ENCODE peak calls at places on chromosomes 3 and 15, in six cellular contexts. One of them, this sample, is unnamed.

GRCh38 chr15:63600001-63600645 is 2.9 kb downstream of the FBXL22 start:
- DNase-seq in KBM-7: no peak
- DNase-seq in AG04449: no peak
- DNase-seq in activated CD8-positive, alpha-beta T cell treated with anti-CD3 and anti-CD28 coated beads for 36 hours: no peak
- DNase-seq in CD8-positive, alpha-beta T cell: no peak
- DNase-seq in NCI-H345: no peak
- DNase-seq in this sample: no peak

GRCh38 chr3:171088496-171088895 is 62.0 kb upstream of the SLC2A2 start:
- DNase-seq in KBM-7: no peak
- DNase-seq in AG04449: no peak
- DNase-seq in activated CD8-positive, alpha-beta T cell treated with anti-CD3 and anti-CD28 coated beads for 36 hours: no peak
- DNase-seq in CD8-positive, alpha-beta T cell: no peak
- DNase-seq in NCI-H345: no peak
- DNase-seq in this sample: no peak

GRCh38 chr3:114147281-114147680 is 31.6 kb downstream of the DRD3 start:
- DNase-seq in KBM-7: no peak
- DNase-seq in AG04449: no peak
- DNase-seq in activated CD8-positive, alpha-beta T cell treated with anti-CD3 and anti-CD28 coated beads for 36 hours: no peak
- DNase-seq in CD8-positive, alpha-beta T cell: no peak
- DNase-seq in NCI-H345: no peak
- DNase-seq in this sample: no peak

GRCh38 chr3:48405343-48405881 is 24.5 kb downstream of the PLXNB1 start:
- DNase-seq in KBM-7: no peak
- DNase-seq in AG04449: no peak
- DNase-seq in activated CD8-positive, alpha-beta T cell treated with anti-CD3 and anti-CD28 coated beads for 36 hours: no peak
- DNase-seq in CD8-positive, alpha-beta T cell: no peak
- DNase-seq in NCI-H345: no peak
- DNase-seq in this sample: no peak

GRCh38 chr3:113590983-113591382 is 58.6 kb downstream of the SIDT1 start:
- DNase-seq in KBM-7: no peak
- DNase-seq in AG04449: no peak
- DNase-seq in activated CD8-positive, alpha-beta T cell treated with anti-CD3 and anti-CD28 coated beads for 36 hours: no peak
- DNase-seq in CD8-positive, alpha-beta T cell: no peak
- DNase-seq in NCI-H345: no peak
- DNase-seq in this sample: no peak

GRCh38 chr3:24058940-24059705 is 114.0 kb downstream of the NR1D2 start:
- DNase-seq in KBM-7: no peak
- DNase-seq in AG04449: no peak
- DNase-seq in activated CD8-positive, alpha-beta T cell treated with anti-CD3 and anti-CD28 coated beads for 36 hours: no peak
- DNase-seq in CD8-positive, alpha-beta T cell: no peak
- DNase-seq in NCI-H345: no peak
- DNase-seq in this sample: no peak

GRCh38 chr3:55173504-55173903 is 245.6 kb upstream of the LRTM1 start:
- DNase-seq in KBM-7: no peak
- DNase-seq in AG04449: no peak
- DNase-seq in activated CD8-positive, alpha-beta T cell treated with anti-CD3 and anti-CD28 coated beads for 36 hours: no peak
- DNase-seq in CD8-positive, alpha-beta T cell: no peak
- DNase-seq in NCI-H345: no peak
- DNase-seq in this sample: no peak

GRCh38 chr15:76401285-76401684 is 64.7 kb downstream of the ISL2 start:
- DNase-seq in KBM-7: no peak
- DNase-seq in AG04449: peak
- DNase-seq in activated CD8-positive, alpha-beta T cell treated with anti-CD3 and anti-CD28 coated beads for 36 hours: no peak
- DNase-seq in CD8-positive, alpha-beta T cell: no peak
- DNase-seq in NCI-H345: no peak
- DNase-seq in this sample: no peak

GRCh38 chr15:70437882-70438331 is 325.5 kb downstream of the UACA start:
- DNase-seq in KBM-7: no peak
- DNase-seq in AG04449: no peak
- DNase-seq in activated CD8-positive, alpha-beta T cell treated with anti-CD3 and anti-CD28 coated beads for 36 hours: no peak
- DNase-seq in CD8-positive, alpha-beta T cell: no peak
- DNase-seq in NCI-H345: no peak
- DNase-seq in this sample: no peak

GRCh38 chr3:183904833-183905780 is 20.4 kb upstream of the PARL start:
- DNase-seq in KBM-7: no peak
- DNase-seq in AG04449: no peak
- DNase-seq in activated CD8-positive, alpha-beta T cell treated with anti-CD3 and anti-CD28 coated beads for 36 hours: no peak
- DNase-seq in CD8-positive, alpha-beta T cell: no peak
- DNase-seq in NCI-H345: no peak
- DNase-seq in this sample: no peak

This sample was measured in non-pigmented ciliary epithelial cell.